ENCODE peak calls at places on chromosome 19, in five cellular contexts. H, D, S, Z and J are unnamed samples.

GRCh38 chr19:47514151-47514868 is 553 bp downstream of the NAPA start:
- DNase-seq in H (no peak), D (no peak), S (no peak), Z (no peak), J (no peak)

GRCh38 chr19:49637865-49638350 is 2.0 kb downstream of the RRAS start:
- DNase-seq in H (no peak), D (no peak), S (peak), Z (peak), J (peak)

GRCh38 chr19:17001603-17002183 is 24.9 kb downstream of the CPAMD8 start:
- DNase-seq in H (no peak), D (peak), S (no peak), Z (no peak), J (no peak)

GRCh38 chr19:46617566-46618079 is 7.3 kb downstream of the PTGIR start:
- DNase-seq in H (no peak), D (no peak), S (no peak), Z (no peak), J (no peak)

GRCh38 chr19:39727070-39727800 is 10.6 kb downstream of the CLC start:
- DNase-seq in H (no peak), D (no peak), S (no peak), Z (no peak), J (no peak)

GRCh38 chr19:12733369-12733896 is 1.1 kb downstream of the TRIR start:
- DNase-seq in H (peak), D (no peak), S (no peak), Z (peak), J (peak)

GRCh38 chr19:7394728-7395359 is 46.1 kb downstream of the ARHGEF18 start:
- DNase-seq in H (peak), D (peak), S (peak), Z (peak), J (peak)

GRCh38 chr19:10744222-10744847 is 26.5 kb downstream of the DNM2 start:
- DNase-seq in H (no peak), D (no peak), S (no peak), Z (no peak), J (no peak)

GRCh38 chr19:20879501-20879900 is 43.5 kb upstream of the ZNF85 start:
- DNase-seq in H (no peak), D (no peak), S (no peak), Z (no peak), J (no peak)

GRCh38 chr19:13103961-13104847 is 1.5 kb upstream of the LYL1 start:
- DNase-seq in H (peak), D (peak), S (no peak), Z (no peak), J (no peak)

GRCh38 chr19:51621178-51621577 is 9.0 kb downstream of the SIGLEC5 start:
- DNase-seq in H (no peak), D (no peak), S (no peak), Z (no peak), J (no peak)

GRCh38 chr19:29393915-29394460 is 131.8 kb upstream of the VSTM2B start:
- DNase-seq in H (peak), D (no peak), S (no peak), Z (no peak), J (no peak)

GRCh38 chr19:31154021-31154420 is 195.2 kb downstream of the TSHZ3 start:
- DNase-seq in H (no peak), D (no peak), S (no peak), Z (peak), J (peak)

GRCh38 chr19:1069009-1069779 is 2.2 kb downstream of the ARHGAP45 start:
- DNase-seq in H (peak), D (no peak), S (no peak), Z (no peak), J (no peak)

GRCh38 chr19:14062558-14062855 is 631 bp upstream of the PALM3 start:
- DNase-seq in H (no peak), D (no peak), S (no peak), Z (no peak), J (no peak)

GRCh38 chr19:14563989-14564650 is 7.7 kb downstream of the NDUFB7 start:
- DNase-seq in H (no peak), D (no peak), S (no peak), Z (no peak), J (peak)

GRCh38 chr19:6343462-6343861 is 10.1 kb upstream of the ACER1 start:
- DNase-seq in H (no peak), D (no peak), S (no peak), Z (no peak), J (no peak)

GRCh38 chr19:277131-277530 is 14.1 kb downstream of the PLPP2 start:
- DNase-seq in H (no peak), D (no peak), S (no peak), Z (no peak), J (no peak)

GRCh38 chr19:35608250-35608649 is 4.3 kb upstream of the HAUS5 start:
- DNase-seq in H (no peak), D (no peak), S (no peak), Z (no peak), J (no peak)

GRCh38 chr19:8561071-8561764 is 16.0 kb downstream of the MYO1F start:
- DNase-seq in H (no peak), D (no peak), S (no peak), Z (no peak), J (no peak)

GRCh38 chr19:32309711-32310390 is 35.6 kb upstream of the ZNF507 start:
- DNase-seq in H (no peak), D (no peak), S (no peak), Z (no peak), J (peak)

GRCh38 chr19:34172661-34173144 is 399 bp downstream of the LSM14A start:
- DNase-seq in H (peak), D (peak), S (no peak), Z (no peak), J (no peak)

GRCh38 chr19:4814625-4815425 is 16.7 kb downstream of the TICAM1 start:
- DNase-seq in H (no peak), D (no peak), S (no peak), Z (peak), J (peak)

GRCh38 chr19:35991731-35992450 is 3.1 kb upstream of the SDHAF1 start:
- DNase-seq in H (no peak), D (no peak), S (no peak), Z (peak), J (no peak)

GRCh38 chr19:13959962-13960862 is 7.9 kb downstream of the DCAF15 start:
- DNase-seq in H (no peak), D (no peak), S (no peak), Z (no peak), J (no peak)

GRCh38 chr19:6551607-6552450 is 21.0 kb downstream of the TNFSF9 start:
- DNase-seq in H (no peak), D (peak), S (no peak), Z (peak), J (peak)

GRCh38 chr19:11168568-11168967 is 13.0 kb upstream of the SPC24 start:
- DNase-seq in H (no peak), D (no peak), S (no peak), Z (peak), J (peak)

GRCh38 chr19:13781547-13781946 is 7.3 kb downstream of the C19orf53 start:
- DNase-seq in H (no peak), D (no peak), S (no peak), Z (peak), J (peak)

GRCh38 chr19:2488405-2488941 is 12.5 kb downstream of the GADD45B start:
- DNase-seq in H (no peak), D (no peak), S (no peak), Z (no peak), J (no peak)

GRCh38 chr19:11261431-11261901 is 858 bp downstream of the DOCK6 start:
- DNase-seq in H (no peak), D (no peak), S (no peak), Z (no peak), J (no peak)

GRCh38 chr19:45564131-45564780 is 20.3 kb downstream of the OPA3 start:
- DNase-seq in H (no peak), D (no peak), S (no peak), Z (no peak), J (no peak)

GRCh38 chr19:14412436-14413071 is 6.6 kb downstream of the DDX39A start:
- DNase-seq in H (no peak), D (no peak), S (no peak), Z (no peak), J (no peak)

GRCh38 chr19:39582891-39583625 is 19.3 kb upstream of the LGALS13 start:
- DNase-seq in H (no peak), D (no peak), S (no peak), Z (no peak), J (no peak)

GRCh38 chr19:34345934-34346333 is 19.1 kb upstream of the GPI start:
- DNase-seq in H (peak), D (no peak), S (no peak), Z (peak), J (peak)

GRCh38 chr19:30385666-30386065 is 13.5 kb downstream of the ZNF536 start:
- DNase-seq in H (no peak), D (no peak), S (no peak), Z (no peak), J (no peak)